ENCODE peak calls at places on chromosomes 6 and 20, in ten cellular contexts. U, G, A, P, N, X, I, K, O and B are unnamed samples.

GRCh38 chr6:42294759-42295158 is 77.1 kb upstream of the MRPS10 start:
- DNase-seq in U (peak), G (no peak), A (peak), P (no peak), N (no peak), X (no peak), I (peak), K (no peak), O (no peak), B (no peak)

GRCh38 chr20:6657111-6657510 is 110.4 kb upstream of the BMP2 start:
- DNase-seq in U (no peak), G (no peak), A (no peak), P (no peak), N (no peak), X (no peak), I (no peak), K (no peak), O (no peak), B (no peak)

GRCh38 chr20:50717974-50718761 is 13.2 kb upstream of the PARD6B start:
- DNase-seq in U (no peak), G (no peak), A (peak), P (no peak), N (no peak), X (no peak), I (no peak), K (no peak), O (no peak), B (no peak)

GRCh38 chr6:101722481-101722880 is 329.0 kb downstream of the GRIK2 start:
- DNase-seq in U (peak), G (no peak), A (no peak), P (no peak), N (peak), X (no peak), I (no peak), K (no peak), O (no peak), B (no peak)

GRCh38 chr6:109595998-109596397 is 95.0 kb downstream of the AK9 start:
- DNase-seq in U (peak), G (no peak), A (peak), P (no peak), N (peak), X (no peak), I (peak), K (no peak), O (no peak), B (no peak)

GRCh38 chr6:28802417-28803336 is 121.1 kb downstream of the TRIM27 start:
- DNase-seq in U (no peak), G (no peak), A (peak), P (no peak), N (no peak), X (no peak), I (peak), K (no peak), O (no peak), B (no peak)

GRCh38 chr20:36094497-36094896 is 60.0 kb upstream of the EPB41L1 start:
- DNase-seq in U (peak), G (no peak), A (peak), P (no peak), N (no peak), X (no peak), I (no peak), K (no peak), O (no peak), B (no peak)

GRCh38 chr6:126077810-126078791 is 91.8 kb downstream of the TRMT11 start:
- DNase-seq in U (no peak), G (no peak), A (no peak), P (no peak), N (peak), X (no peak), I (no peak), K (no peak), O (no peak), B (no peak)

GRCh38 chr6:110513001-110513400 is 36.6 kb upstream of the SLC22A16 start:
- DNase-seq in U (peak), G (peak), A (no peak), P (no peak), N (no peak), X (no peak), I (no peak), K (no peak), O (no peak), B (no peak)

GRCh38 chr6:27814665-27815424 is 97.4 kb downstream of the OR2B2 start:
- DNase-seq in U (peak), G (peak), A (peak), P (peak), N (peak), X (peak), I (peak), K (peak), O (no peak), B (no peak)

GRCh38 chr6:134449781-134450180 is 131.9 kb upstream of the SGK1 start:
- DNase-seq in U (no peak), G (no peak), A (no peak), P (no peak), N (no peak), X (no peak), I (no peak), K (no peak), O (no peak), B (no peak)

GRCh38 chr6:20933057-20933792 is 399.0 kb downstream of the CDKAL1 start:
- DNase-seq in U (no peak), G (no peak), A (peak), P (no peak), N (no peak), X (no peak), I (no peak), K (no peak), O (no peak), B (no peak)

GRCh38 chr20:14955396-14955795 is 618.0 kb upstream of the FLRT3 start:
- DNase-seq in U (no peak), G (no peak), A (peak), P (no peak), N (no peak), X (no peak), I (no peak), K (no peak), O (no peak), B (no peak)

GRCh38 chr6:63858691-63859090 is 223.1 kb downstream of the PHF3 start:
- DNase-seq in U (no peak), G (no peak), A (no peak), P (no peak), N (no peak), X (no peak), I (no peak), K (no peak), O (no peak), B (no peak)

GRCh38 chr20:56779452-56780143 is 150.5 kb downstream of the TFAP2C start:
- DNase-seq in U (no peak), G (no peak), A (no peak), P (no peak), N (no peak), X (no peak), I (no peak), K (no peak), O (no peak), B (no peak)

GRCh38 chr6:74357329-74357728 is 661.3 kb downstream of the CD109 start:
- DNase-seq in U (peak), G (peak), A (no peak), P (no peak), N (peak), X (no peak), I (no peak), K (no peak), O (no peak), B (no peak)

GRCh38 chr6:133568970-133569889 is 319.7 kb upstream of the TCF21 start:
- DNase-seq in U (peak), G (no peak), A (peak), P (peak), N (peak), X (peak), I (peak), K (no peak), O (no peak), B (no peak)